ENCODE peak calls at places on chromosomes 11 and 22, in six cellular contexts. One of them, this sample, is unnamed.

GRCh38 chr11:119683783-119684182 is 45.2 kb downstream of the NECTIN1 start:
- DNase-seq in coronary artery: no peak
- DNase-seq in dorsolateral prefrontal cortex: no peak
- DNase-seq in right atrium auricular region: no peak
- DNase-seq in mucosa of descending colon: no peak
- DNase-seq in fibroblast of mammary gland: no peak
- DNase-seq in this sample: no peak

GRCh38 chr22:19115628-19116027 is 6.6 kb downstream of the DGCR2 start:
- DNase-seq in coronary artery: no peak
- DNase-seq in dorsolateral prefrontal cortex: peak; percentile 50
- DNase-seq in right atrium auricular region: no peak
- DNase-seq in mucosa of descending colon: no peak
- DNase-seq in fibroblast of mammary gland: no peak
- DNase-seq in this sample: no peak

GRCh38 chr22:39519681-39520053 is 695 bp upstream of the ATF4 start:
- DNase-seq in coronary artery: no peak
- DNase-seq in dorsolateral prefrontal cortex: no peak
- DNase-seq in right atrium auricular region: peak; percentile 74
- DNase-seq in mucosa of descending colon: peak; percentile 80
- DNase-seq in fibroblast of mammary gland: no peak
- DNase-seq in this sample: no peak

GRCh38 chr11:47566166-47566546 is 757 bp downstream of the PTPMT1 start:
- DNase-seq in coronary artery: no peak
- DNase-seq in dorsolateral prefrontal cortex: no peak
- DNase-seq in right atrium auricular region: no peak
- DNase-seq in mucosa of descending colon: peak; percentile 46
- DNase-seq in fibroblast of mammary gland: no peak
- DNase-seq in this sample: no peak

GRCh38 chr11:68962527-68963250 is 18.1 kb downstream of the MRGPRD start:
- DNase-seq in coronary artery: peak; percentile 69
- DNase-seq in dorsolateral prefrontal cortex: no peak
- DNase-seq in right atrium auricular region: no peak
- DNase-seq in mucosa of descending colon: peak; percentile 16
- DNase-seq in fibroblast of mammary gland: no peak
- DNase-seq in this sample: no peak

GRCh38 chr22:19663286-19663815 is 51.0 kb upstream of the SEPTIN5 start:
- DNase-seq in coronary artery: no peak
- DNase-seq in dorsolateral prefrontal cortex: no peak
- DNase-seq in right atrium auricular region: no peak
- DNase-seq in mucosa of descending colon: peak; percentile 52
- DNase-seq in fibroblast of mammary gland: peak; percentile 83
- DNase-seq in this sample: peak; percentile 65

GRCh38 chr11:19903620-19904069 is 191.0 kb downstream of the NAV2 start:
- DNase-seq in coronary artery: no peak
- DNase-seq in dorsolateral prefrontal cortex: peak; percentile 83
- DNase-seq in right atrium auricular region: peak; percentile 74
- DNase-seq in mucosa of descending colon: peak; percentile 65
- DNase-seq in fibroblast of mammary gland: peak; percentile 80
- DNase-seq in this sample: peak; percentile 81

GRCh38 chr22:25754527-25755202 is 12.7 kb downstream of the MYO18B start:
- DNase-seq in coronary artery: peak; percentile 97
- DNase-seq in dorsolateral prefrontal cortex: no peak
- DNase-seq in right atrium auricular region: peak; percentile 89
- DNase-seq in mucosa of descending colon: peak; percentile 37
- DNase-seq in fibroblast of mammary gland: peak; percentile 94
- DNase-seq in this sample: no peak

GRCh38 chr22:48394787-48395620 is 1432.7 kb downstream of the BRD1 start:
- DNase-seq in coronary artery: no peak
- DNase-seq in dorsolateral prefrontal cortex: peak; percentile 11
- DNase-seq in right atrium auricular region: peak; percentile 30
- DNase-seq in mucosa of descending colon: no peak
- DNase-seq in fibroblast of mammary gland: no peak
- DNase-seq in this sample: peak; percentile 54

GRCh38 chr11:1749787-1750351 is 526 bp downstream of the IFITM10 start:
- DNase-seq in coronary artery: no peak
- DNase-seq in dorsolateral prefrontal cortex: no peak
- DNase-seq in right atrium auricular region: no peak
- DNase-seq in mucosa of descending colon: no peak
- DNase-seq in fibroblast of mammary gland: peak; percentile 96
- DNase-seq in this sample: no peak

GRCh38 chr11:119906376-119906775 is 177.4 kb upstream of the NECTIN1 start:
- DNase-seq in coronary artery: no peak
- DNase-seq in dorsolateral prefrontal cortex: no peak
- DNase-seq in right atrium auricular region: no peak
- DNase-seq in mucosa of descending colon: no peak
- DNase-seq in fibroblast of mammary gland: no peak
- DNase-seq in this sample: no peak

GRCh38 chr11:119806064-119806915 is 77.3 kb upstream of the NECTIN1 start:
- DNase-seq in coronary artery: no peak
- DNase-seq in dorsolateral prefrontal cortex: no peak
- DNase-seq in right atrium auricular region: no peak
- DNase-seq in mucosa of descending colon: peak; percentile 63
- DNase-seq in fibroblast of mammary gland: no peak
- DNase-seq in this sample: no peak

GRCh38 chr22:17998913-17999312 is 25.4 kb downstream of the MICAL3 start:
- DNase-seq in coronary artery: no peak
- DNase-seq in dorsolateral prefrontal cortex: no peak
- DNase-seq in right atrium auricular region: no peak
- DNase-seq in mucosa of descending colon: no peak
- DNase-seq in fibroblast of mammary gland: no peak
- DNase-seq in this sample: no peak

GRCh38 chr11:13152736-13153541 is 124.7 kb upstream of the BMAL1 start:
- DNase-seq in coronary artery: no peak
- DNase-seq in dorsolateral prefrontal cortex: no peak
- DNase-seq in right atrium auricular region: no peak
- DNase-seq in mucosa of descending colon: no peak
- DNase-seq in fibroblast of mammary gland: peak; percentile 52
- DNase-seq in this sample: no peak

GRCh38 chr11:2377511-2378443 is 667 bp downstream of the CD81 start:
- DNase-seq in coronary artery: no peak
- DNase-seq in dorsolateral prefrontal cortex: peak; percentile 56
- DNase-seq in right atrium auricular region: no peak
- DNase-seq in mucosa of descending colon: peak; percentile 74
- DNase-seq in fibroblast of mammary gland: peak; percentile 34
- DNase-seq in this sample: no peak

GRCh38 chr11:63510360-63511130 is 4.7 kb downstream of the LGALS12 start:
- DNase-seq in coronary artery: no peak
- DNase-seq in dorsolateral prefrontal cortex: peak; percentile 92
- DNase-seq in right atrium auricular region: no peak
- DNase-seq in mucosa of descending colon: no peak
- DNase-seq in fibroblast of mammary gland: peak; percentile 94
- DNase-seq in this sample: no peak

GRCh38 chr22:50044485-50045143 is 13.5 kb downstream of the TTLL8 start:
- DNase-seq in coronary artery: no peak
- DNase-seq in dorsolateral prefrontal cortex: no peak
- DNase-seq in right atrium auricular region: no peak
- DNase-seq in mucosa of descending colon: no peak
- DNase-seq in fibroblast of mammary gland: no peak
- DNase-seq in this sample: no peak

DNA sequence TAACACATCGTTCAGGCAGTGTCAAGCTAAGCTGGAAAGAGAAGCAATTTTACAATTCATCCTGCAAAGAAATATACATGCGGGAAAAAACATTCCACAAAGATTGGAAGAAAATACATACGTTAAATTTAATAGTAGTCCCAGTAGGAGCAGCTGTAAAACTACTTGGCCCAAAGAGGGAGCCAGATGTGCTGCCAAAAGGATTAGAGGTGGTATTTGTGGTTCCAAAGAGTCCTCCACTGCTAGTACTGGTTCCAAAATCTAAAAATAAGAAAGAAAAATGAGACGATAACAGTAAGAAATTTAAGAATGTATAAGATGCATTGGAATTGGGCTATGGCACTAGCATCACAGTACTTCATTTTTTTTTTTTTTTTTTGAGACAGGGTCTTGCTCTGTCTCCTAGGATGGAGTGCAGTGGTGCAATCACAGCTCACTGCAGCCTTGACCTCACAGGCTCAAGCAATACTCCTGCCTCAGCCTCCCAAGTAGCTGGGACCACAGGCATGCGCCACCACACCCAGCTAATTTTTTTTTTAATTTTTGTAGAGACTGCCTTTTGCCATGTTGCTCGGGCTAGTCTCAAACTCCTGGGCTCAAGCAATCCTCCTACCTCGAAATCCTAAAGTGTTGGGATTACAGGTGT is 21.5 kb downstream of the NUP98 start:
- DNase-seq in coronary artery: no peak
- DNase-seq in dorsolateral prefrontal cortex: no peak
- DNase-seq in right atrium auricular region: no peak
- DNase-seq in mucosa of descending colon: no peak
- DNase-seq in fibroblast of mammary gland: peak; percentile 26
- DNase-seq in this sample: no peak
- TF ChIP-seq CTCF in coronary artery: no peak
- TF ChIP-seq CTCF in dorsolateral prefrontal cortex: no peak
- TF ChIP-seq CTCF in right atrium auricular region: no peak
- TF ChIP-seq CTCF in mucosa of descending colon: no peak
- TF ChIP-seq CTCF in fibroblast of mammary gland: no peak
- TF ChIP-seq CTCF in this sample: no peak

DNA sequence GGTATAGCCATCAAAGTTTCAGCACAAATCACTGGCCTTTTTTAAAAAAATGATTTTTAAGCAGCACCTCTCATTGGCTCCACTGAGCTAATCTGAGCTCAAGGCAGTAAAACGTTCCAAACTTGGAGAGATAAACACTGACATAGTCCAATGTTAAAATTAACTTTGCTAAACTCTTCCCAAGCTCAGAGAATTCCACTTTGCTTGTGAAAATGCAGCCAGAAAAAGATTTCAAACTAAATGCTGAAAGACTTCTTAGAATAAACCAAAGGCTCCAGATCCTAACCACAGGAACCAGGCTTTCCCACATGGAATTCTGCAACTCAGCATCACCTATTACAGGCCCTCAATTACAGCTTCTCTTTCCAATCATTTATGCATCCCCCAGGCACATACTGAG is 84.7 kb upstream of the GDPD4 start:
- DNase-seq in coronary artery: no peak
- DNase-seq in dorsolateral prefrontal cortex: no peak
- DNase-seq in right atrium auricular region: no peak
- DNase-seq in mucosa of descending colon: no peak
- DNase-seq in fibroblast of mammary gland: no peak
- DNase-seq in this sample: no peak
- TF ChIP-seq CTCF in coronary artery: no peak
- TF ChIP-seq CTCF in dorsolateral prefrontal cortex: no peak
- TF ChIP-seq CTCF in right atrium auricular region: no peak
- TF ChIP-seq CTCF in mucosa of descending colon: no peak
- TF ChIP-seq CTCF in fibroblast of mammary gland: no peak
- TF ChIP-seq CTCF in this sample: no peak

GRCh38 chr11:64869571-64870175 is 8.7 kb downstream of the EHD1 start:
- DNase-seq in coronary artery: no peak
- DNase-seq in dorsolateral prefrontal cortex: no peak
- DNase-seq in right atrium auricular region: no peak
- DNase-seq in mucosa of descending colon: no peak
- DNase-seq in fibroblast of mammary gland: no peak
- DNase-seq in this sample: no peak
- TF ChIP-seq CTCF in coronary artery: no peak
- TF ChIP-seq CTCF in dorsolateral prefrontal cortex: peak; percentile 27
- TF ChIP-seq CTCF in right atrium auricular region: peak; percentile 47
- TF ChIP-seq CTCF in mucosa of descending colon: no peak
- TF ChIP-seq CTCF in fibroblast of mammary gland: peak; percentile 25
- TF ChIP-seq CTCF in this sample: peak; percentile 70

GRCh38 chr11:125626381-125626950 is 1.5 kb downstream of the CHEK1 start:
- DNase-seq in coronary artery: no peak
- DNase-seq in dorsolateral prefrontal cortex: no peak
- DNase-seq in right atrium auricular region: no peak
- DNase-seq in mucosa of descending colon: no peak
- DNase-seq in fibroblast of mammary gland: no peak
- DNase-seq in this sample: no peak
- TF ChIP-seq CTCF in coronary artery: no peak
- TF ChIP-seq CTCF in dorsolateral prefrontal cortex: peak; percentile 20
- TF ChIP-seq CTCF in right atrium auricular region: no peak
- TF ChIP-seq CTCF in mucosa of descending colon: no peak
- TF ChIP-seq CTCF in fibroblast of mammary gland: peak; percentile 39
- TF ChIP-seq CTCF in this sample: peak; percentile 49

DNA sequence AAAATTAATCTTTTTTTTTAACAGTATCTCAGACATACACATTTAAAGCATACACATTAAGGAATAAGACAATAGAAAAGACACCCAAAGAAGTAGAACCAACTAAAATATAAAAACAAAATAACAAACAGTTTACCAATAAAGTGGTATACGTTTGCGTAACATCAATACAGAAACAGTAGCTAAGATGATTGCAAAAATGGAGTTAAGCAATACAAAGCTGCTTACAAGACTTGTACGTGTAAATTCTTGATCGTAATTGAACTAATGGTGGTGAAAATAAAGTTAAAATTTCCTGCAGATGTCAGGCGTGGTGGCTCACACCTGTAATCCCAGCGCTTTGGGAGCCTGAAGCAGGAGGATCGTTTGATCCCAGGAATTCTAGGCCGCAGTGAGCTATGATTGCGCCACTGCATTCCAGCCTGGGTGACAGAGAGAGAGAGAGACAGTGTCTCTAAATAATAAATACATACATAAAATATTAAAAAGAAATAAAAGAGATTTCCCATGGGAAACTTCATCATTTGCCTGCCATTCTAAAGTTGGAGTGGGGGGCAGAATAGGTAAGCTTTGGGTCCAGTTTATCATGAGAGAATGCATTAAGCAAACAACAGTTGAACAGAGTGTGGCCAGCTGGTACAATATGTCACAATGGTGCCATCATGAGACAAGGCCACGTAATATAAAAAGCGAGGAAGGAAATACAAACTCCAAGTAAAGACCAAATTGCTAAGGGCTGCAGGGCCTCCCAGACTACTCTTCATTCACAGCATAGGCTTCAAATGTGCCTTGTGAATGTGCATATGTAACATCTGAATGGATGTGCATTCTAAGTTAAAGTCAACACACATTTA is 38.9 kb upstream of the EED start:
- DNase-seq in coronary artery: no peak
- DNase-seq in dorsolateral prefrontal cortex: no peak
- DNase-seq in right atrium auricular region: no peak
- DNase-seq in mucosa of descending colon: no peak
- DNase-seq in fibroblast of mammary gland: no peak
- DNase-seq in this sample: no peak
- TF ChIP-seq CTCF in coronary artery: no peak
- TF ChIP-seq CTCF in dorsolateral prefrontal cortex: no peak
- TF ChIP-seq CTCF in right atrium auricular region: peak; percentile 28
- TF ChIP-seq CTCF in mucosa of descending colon: no peak
- TF ChIP-seq CTCF in fibroblast of mammary gland: no peak
- TF ChIP-seq CTCF in this sample: no peak